ENCODE peak calls at places on chromosomes 11 and 22, in five cellular contexts. One of them, this sample, is unnamed. For H3K4me1, the result is how much of the 10 kb centered on the place peaks cover.

GRCh38 chr11:76051937-76052336 is 154.4 kb downstream of the WNT11 start:
- DNase-seq in PC-3: no peak
- DNase-seq in right atrium auricular region: no peak
- DNase-seq in mesenchymal stem cell: no peak
- DNase-seq in Peyer's patch: no peak
- DNase-seq in this sample: no peak

GRCh38 chr22:37519268-37520195 is at the start of gene CARD10:
- DNase-seq in PC-3: peak
- DNase-seq in right atrium auricular region: no peak
- DNase-seq in mesenchymal stem cell: no peak
- DNase-seq in Peyer's patch: peak
- DNase-seq in this sample: peak

GRCh38 chr11:76629133-76629852 is 41.3 kb downstream of the LRRC32 start:
- DNase-seq in PC-3: no peak
- DNase-seq in right atrium auricular region: peak
- DNase-seq in mesenchymal stem cell: peak
- DNase-seq in Peyer's patch: peak
- DNase-seq in this sample: no peak

GRCh38 chr11:10484461-10485180 is 29.6 kb downstream of the AMPD3 start:
- DNase-seq in PC-3: no peak
- DNase-seq in right atrium auricular region: no peak
- DNase-seq in mesenchymal stem cell: no peak
- DNase-seq in Peyer's patch: no peak
- DNase-seq in this sample: no peak

GRCh38 chr22:16866167-16866566 is 41.0 kb upstream of the XKR3 start:
- DNase-seq in PC-3: no peak
- DNase-seq in right atrium auricular region: no peak
- DNase-seq in mesenchymal stem cell: no peak
- DNase-seq in Peyer's patch: no peak
- DNase-seq in this sample: no peak

GRCh38 chr11:113553235-113553634 is 78.0 kb upstream of the DRD2 start:
- DNase-seq in PC-3: peak
- DNase-seq in right atrium auricular region: no peak
- DNase-seq in mesenchymal stem cell: peak
- DNase-seq in Peyer's patch: no peak
- DNase-seq in this sample: peak

GRCh38 chr11:96293583-96293982 is 49.4 kb downstream of the MAML2 start:
- DNase-seq in PC-3: no peak
- DNase-seq in right atrium auricular region: no peak
- DNase-seq in mesenchymal stem cell: no peak
- DNase-seq in Peyer's patch: no peak
- DNase-seq in this sample: no peak

GRCh38 chr11:103680861-103681260 is 355.6 kb upstream of the DDI1 start:
- DNase-seq in PC-3: no peak
- DNase-seq in right atrium auricular region: no peak
- DNase-seq in mesenchymal stem cell: no peak
- DNase-seq in Peyer's patch: no peak
- DNase-seq in this sample: no peak

GRCh38 chr11:39304586-39304985 is 2154.9 kb downstream of the LRRC4C start:
- DNase-seq in PC-3: peak
- DNase-seq in right atrium auricular region: no peak
- DNase-seq in mesenchymal stem cell: no peak
- DNase-seq in Peyer's patch: no peak
- DNase-seq in this sample: no peak

GRCh38 chr11:111123463-111124398 is 121.8 kb upstream of the POU2AF2 start:
- DNase-seq in PC-3: no peak
- DNase-seq in right atrium auricular region: no peak
- DNase-seq in mesenchymal stem cell: no peak
- DNase-seq in Peyer's patch: no peak
- DNase-seq in this sample: no peak

GRCh38 chr11:88555018-88555828 is 217.7 kb upstream of the CTSC start:
- DNase-seq in PC-3: peak
- DNase-seq in right atrium auricular region: peak
- DNase-seq in mesenchymal stem cell: peak
- DNase-seq in Peyer's patch: no peak
- DNase-seq in this sample: peak
- H3K4me1 ChIP-seq in PC-3: under half
- H3K4me1 ChIP-seq in right atrium auricular region: under half
- H3K4me1 ChIP-seq in mesenchymal stem cell: under half
- H3K4me1 ChIP-seq in Peyer's patch: under half
- H3K4me1 ChIP-seq in this sample: under half

DNA sequence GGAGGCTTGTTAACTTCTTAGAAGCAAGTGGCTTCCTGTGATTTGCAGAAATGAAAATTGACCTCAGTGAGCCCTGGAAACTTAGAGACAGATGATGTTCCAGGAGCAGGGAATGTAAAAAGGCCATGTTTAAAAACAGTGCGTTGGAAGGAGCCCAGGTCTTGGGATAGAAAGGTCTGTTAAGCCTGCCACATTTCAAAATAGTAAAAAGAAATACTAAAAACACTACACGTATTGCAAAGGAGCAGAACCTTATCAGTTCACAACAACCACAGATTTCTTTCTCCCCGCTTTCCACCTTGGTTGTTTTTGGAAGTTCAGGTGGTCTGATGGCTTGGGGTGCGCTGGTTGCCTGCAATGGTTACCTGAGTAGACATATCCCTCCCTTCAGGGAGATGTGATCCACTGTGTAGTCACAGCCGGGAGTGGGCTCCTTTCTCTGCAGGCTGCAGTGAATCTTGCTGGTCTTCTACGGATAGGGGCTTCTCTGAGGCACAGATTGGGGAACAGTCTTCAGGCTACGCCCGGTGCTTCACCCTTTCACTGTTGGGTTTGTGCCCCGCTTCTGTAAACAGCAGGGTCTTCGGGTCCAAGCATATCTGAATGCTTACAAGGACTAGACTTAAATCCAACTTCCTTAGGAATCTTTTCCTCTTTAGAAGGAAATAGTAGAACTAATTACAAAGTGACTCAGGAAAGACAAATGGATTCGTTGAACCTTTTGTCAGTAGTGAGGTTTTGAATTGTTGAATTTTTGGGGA is 1.9 kb downstream of the TEAD1 start:
- DNase-seq in PC-3: peak
- DNase-seq in right atrium auricular region: no peak
- DNase-seq in mesenchymal stem cell: peak
- DNase-seq in Peyer's patch: peak
- DNase-seq in this sample: no peak
- H3K4me1 ChIP-seq in PC-3: under half
- H3K4me1 ChIP-seq in right atrium auricular region: under half
- H3K4me1 ChIP-seq in mesenchymal stem cell: under half
- H3K4me1 ChIP-seq in Peyer's patch: under half
- H3K4me1 ChIP-seq in this sample: under half

GRCh38 chr11:7582338-7582985 is 68.7 kb downstream of the PPFIBP2 start:
- DNase-seq in PC-3: no peak
- DNase-seq in right atrium auricular region: peak
- DNase-seq in mesenchymal stem cell: peak
- DNase-seq in Peyer's patch: no peak
- DNase-seq in this sample: no peak

GRCh38 chr11:7587712-7588111 is 73.9 kb downstream of the PPFIBP2 start:
- DNase-seq in PC-3: no peak
- DNase-seq in right atrium auricular region: no peak
- DNase-seq in mesenchymal stem cell: no peak
- DNase-seq in Peyer's patch: no peak
- DNase-seq in this sample: no peak

GRCh38 chr11:7583248-7583647 is 69.4 kb downstream of the PPFIBP2 start:
- DNase-seq in PC-3: no peak
- DNase-seq in right atrium auricular region: peak
- DNase-seq in mesenchymal stem cell: no peak
- DNase-seq in Peyer's patch: no peak
- DNase-seq in this sample: no peak

GRCh38 chr11:7585816-7586215 is 72.0 kb downstream of the PPFIBP2 start:
- DNase-seq in PC-3: peak
- DNase-seq in right atrium auricular region: no peak
- DNase-seq in mesenchymal stem cell: peak
- DNase-seq in Peyer's patch: no peak
- DNase-seq in this sample: no peak

GRCh38 chr11:7584910-7585309 is 71.1 kb downstream of the PPFIBP2 start:
- DNase-seq in PC-3: no peak
- DNase-seq in right atrium auricular region: peak
- DNase-seq in mesenchymal stem cell: no peak
- DNase-seq in Peyer's patch: no peak
- DNase-seq in this sample: no peak
- H3K4me1 ChIP-seq in PC-3: under half
- H3K4me1 ChIP-seq in right atrium auricular region: under half
- H3K4me1 ChIP-seq in mesenchymal stem cell: under half
- H3K4me1 ChIP-seq in Peyer's patch: under half
- H3K4me1 ChIP-seq in this sample: under half

GRCh38 chr11:101817536-101817935 is 97.3 kb upstream of the CEP126 start:
- DNase-seq in PC-3: no peak
- DNase-seq in right atrium auricular region: no peak
- DNase-seq in mesenchymal stem cell: no peak
- DNase-seq in Peyer's patch: no peak
- DNase-seq in this sample: no peak
- H3K4me1 ChIP-seq in PC-3: under half
- H3K4me1 ChIP-seq in right atrium auricular region: under half
- H3K4me1 ChIP-seq in mesenchymal stem cell: under half
- H3K4me1 ChIP-seq in Peyer's patch: under half
- H3K4me1 ChIP-seq in this sample: under half

DNA sequence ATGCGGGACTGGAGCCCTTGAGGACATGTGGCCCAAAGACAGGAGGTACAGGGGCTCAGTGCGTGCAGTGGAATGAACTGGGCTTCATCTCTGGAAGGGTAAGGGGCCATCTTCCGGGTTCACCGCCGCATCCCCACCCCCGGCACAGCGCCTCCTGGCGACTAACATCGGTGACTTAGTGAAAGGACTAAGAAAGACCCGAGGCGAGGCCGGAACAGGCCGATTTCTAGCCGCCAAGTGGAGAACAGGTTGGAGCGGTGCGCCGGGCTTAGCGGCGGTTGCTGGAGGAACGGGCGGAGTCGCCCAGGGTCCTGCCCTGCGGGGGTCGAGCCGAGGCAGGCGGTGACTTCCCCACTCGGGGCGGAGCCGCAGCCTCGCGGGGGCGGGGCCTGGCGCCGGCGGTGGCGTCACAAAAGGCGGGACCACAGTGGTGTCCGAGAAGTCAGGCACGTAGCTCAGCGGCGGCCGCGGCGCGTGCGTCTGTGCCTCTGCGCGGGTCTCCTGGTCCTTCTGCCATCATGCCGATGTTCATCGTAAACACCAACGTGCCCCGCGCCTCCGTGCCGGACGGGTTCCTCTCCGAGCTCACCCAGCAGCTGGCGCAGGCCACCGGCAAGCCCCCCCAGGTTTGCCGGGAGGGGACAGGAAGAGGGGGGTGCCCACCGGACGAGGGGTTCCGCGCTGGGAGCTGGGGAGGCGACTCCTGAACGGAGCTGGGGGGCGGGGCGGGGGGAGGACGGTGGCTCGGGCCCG is at the start of gene MIF:
- DNase-seq in PC-3: peak
- DNase-seq in right atrium auricular region: peak
- DNase-seq in mesenchymal stem cell: peak
- DNase-seq in Peyer's patch: peak
- DNase-seq in this sample: peak
- H3K4me1 ChIP-seq in PC-3: under half
- H3K4me1 ChIP-seq in right atrium auricular region: under half
- H3K4me1 ChIP-seq in mesenchymal stem cell: under half
- H3K4me1 ChIP-seq in Peyer's patch: under half
- H3K4me1 ChIP-seq in this sample: under half

GRCh38 chr11:126431401-126432064 is 76.0 kb downstream of the ST3GAL4 start:
- DNase-seq in PC-3: peak
- DNase-seq in right atrium auricular region: peak
- DNase-seq in mesenchymal stem cell: peak
- DNase-seq in Peyer's patch: no peak
- DNase-seq in this sample: no peak
- H3K4me1 ChIP-seq in PC-3: under half
- H3K4me1 ChIP-seq in right atrium auricular region: under half
- H3K4me1 ChIP-seq in mesenchymal stem cell: under half
- H3K4me1 ChIP-seq in Peyer's patch: under half
- H3K4me1 ChIP-seq in this sample: under half

GRCh38 chr11:61971177-61972111 is 4.0 kb upstream of the FTH1 start:
- DNase-seq in PC-3: peak
- DNase-seq in right atrium auricular region: peak
- DNase-seq in mesenchymal stem cell: peak
- DNase-seq in Peyer's patch: peak
- DNase-seq in this sample: peak
- H3K4me1 ChIP-seq in PC-3: half or more
- H3K4me1 ChIP-seq in right atrium auricular region: under half
- H3K4me1 ChIP-seq in mesenchymal stem cell: under half
- H3K4me1 ChIP-seq in Peyer's patch: under half
- H3K4me1 ChIP-seq in this sample: half or more

GRCh38 chr11:94742645-94743044 is 25.5 kb upstream of the AMOTL1 start:
- DNase-seq in PC-3: no peak
- DNase-seq in right atrium auricular region: no peak
- DNase-seq in mesenchymal stem cell: no peak
- DNase-seq in Peyer's patch: no peak
- DNase-seq in this sample: no peak
- H3K4me1 ChIP-seq in PC-3: half or more
- H3K4me1 ChIP-seq in right atrium auricular region: under half
- H3K4me1 ChIP-seq in mesenchymal stem cell: under half
- H3K4me1 ChIP-seq in Peyer's patch: under half
- H3K4me1 ChIP-seq in this sample: half or more

GRCh38 chr11:101706015-101706414 is 122.2 kb upstream of the TRPC6 start:
- DNase-seq in PC-3: no peak
- DNase-seq in right atrium auricular region: no peak
- DNase-seq in mesenchymal stem cell: peak
- DNase-seq in Peyer's patch: no peak
- DNase-seq in this sample: no peak

GRCh38 chr11:101707477-101707876 is 123.7 kb upstream of the TRPC6 start:
- DNase-seq in PC-3: no peak
- DNase-seq in right atrium auricular region: no peak
- DNase-seq in mesenchymal stem cell: no peak
- DNase-seq in Peyer's patch: no peak
- DNase-seq in this sample: no peak

GRCh38 chr11:101706541-101706940 is 122.7 kb upstream of the TRPC6 start:
- DNase-seq in PC-3: peak
- DNase-seq in right atrium auricular region: no peak
- DNase-seq in mesenchymal stem cell: peak
- DNase-seq in Peyer's patch: no peak
- DNase-seq in this sample: peak
- H3K4me1 ChIP-seq in PC-3: under half
- H3K4me1 ChIP-seq in right atrium auricular region: under half
- H3K4me1 ChIP-seq in mesenchymal stem cell: under half
- H3K4me1 ChIP-seq in Peyer's patch: under half
- H3K4me1 ChIP-seq in this sample: under half